ENCODE peak calls at places on chromosome 2, in four cellular contexts. One of them, this sample, is unnamed.

GRCh38 chr2:24827321-24828261 is 34.4 kb downstream of the CENPO start:
- DNase-seq in K562: peak; percentile 80
- DNase-seq in GM12891: peak; percentile 87
- DNase-seq in H1: peak; percentile 81
- DNase-seq in this sample: peak; percentile 87

GRCh38 chr2:42064417-42064942 is 16.7 kb downstream of the PKDCC start:
- DNase-seq in K562: no peak
- DNase-seq in GM12891: no peak
- DNase-seq in H1: no peak
- DNase-seq in this sample: no peak

GRCh38 chr2:37713258-37713700 is 41.8 kb upstream of the CDC42EP3 start:
- DNase-seq in K562: no peak
- DNase-seq in GM12891: no peak
- DNase-seq in H1: no peak
- DNase-seq in this sample: no peak

GRCh38 chr2:30300456-30301221 is 69.3 kb downstream of the LBH start:
- DNase-seq in K562: no peak
- DNase-seq in GM12891: no peak
- DNase-seq in H1: no peak
- DNase-seq in this sample: no peak

GRCh38 chr2:195590199-195590865 is 66.7 kb upstream of the SLC39A10 start:
- DNase-seq in K562: no peak
- DNase-seq in GM12891: no peak
- DNase-seq in H1: no peak
- DNase-seq in this sample: no peak

GRCh38 chr2:240480834-240481623 is 45.6 kb downstream of the GPC1 start:
- DNase-seq in K562: no peak
- DNase-seq in GM12891: no peak
- DNase-seq in H1: no peak
- DNase-seq in this sample: no peak

GRCh38 chr2:231057590-231057989 is 923 bp downstream of the PSMD1 start:
- DNase-seq in K562: no peak
- DNase-seq in GM12891: no peak
- DNase-seq in H1: no peak
- DNase-seq in this sample: no peak

GRCh38 chr2:239856620-239857285 is 168.4 kb downstream of the NDUFA10 start:
- DNase-seq in K562: no peak
- DNase-seq in GM12891: no peak
- DNase-seq in H1: no peak
- DNase-seq in this sample: no peak

GRCh38 chr2:64500549-64500948 is 23.6 kb upstream of the AFTPH start:
- DNase-seq in K562: no peak
- DNase-seq in GM12891: no peak
- DNase-seq in H1: peak; percentile 23
- DNase-seq in this sample: no peak

GRCh38 chr2:101983928-101984327 is 7.8 kb upstream of the IL1R2 start:
- DNase-seq in K562: no peak
- DNase-seq in GM12891: no peak
- DNase-seq in H1: no peak
- DNase-seq in this sample: no peak

GRCh38 chr2:45241061-45241561 is 231.9 kb upstream of the SIX2 start:
- DNase-seq in K562: no peak
- DNase-seq in GM12891: no peak
- DNase-seq in H1: no peak
- DNase-seq in this sample: no peak

GRCh38 chr2:156466739-156467405 is 30.7 kb downstream of the GPD2 start:
- DNase-seq in K562: no peak
- DNase-seq in GM12891: no peak
- DNase-seq in H1: no peak
- DNase-seq in this sample: no peak

DNA sequence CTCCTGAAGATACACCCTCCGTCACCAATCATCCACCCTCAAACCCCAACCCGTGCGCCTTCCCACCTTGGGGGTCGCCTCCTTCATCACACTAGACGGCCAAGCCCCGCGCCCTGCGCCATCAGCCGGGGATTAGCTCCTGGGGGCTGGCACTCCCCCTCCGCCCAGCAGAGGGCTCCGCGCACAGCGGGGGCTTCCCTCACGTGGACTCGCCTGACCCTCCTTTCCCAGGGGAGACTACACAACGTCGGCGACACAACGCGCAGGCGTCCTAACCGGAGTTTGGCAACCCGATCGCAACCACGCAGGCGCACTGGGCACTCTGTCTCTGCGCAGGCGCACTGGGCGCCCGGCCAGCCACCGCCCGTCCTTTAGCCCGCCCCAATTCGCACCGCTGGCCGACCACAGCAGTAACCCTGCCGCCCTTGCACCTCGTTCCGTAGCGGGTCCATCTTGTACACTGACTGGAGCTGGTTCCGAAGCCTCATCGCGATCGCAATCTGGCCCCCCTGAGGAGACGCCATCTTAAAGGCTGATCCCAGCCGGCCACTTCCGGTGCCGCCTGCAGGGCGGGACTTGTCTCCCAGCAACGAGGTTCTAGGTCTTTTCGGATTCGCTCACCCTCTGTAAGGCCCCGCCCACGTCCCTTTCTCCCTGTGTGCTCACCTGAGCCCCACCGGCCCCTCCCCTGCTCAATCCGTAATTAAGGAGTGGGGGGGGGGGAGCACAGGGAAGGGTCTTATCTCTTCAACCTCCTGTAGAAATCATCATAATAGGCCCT is at the start of gene PCGF1:
- DNase-seq in K562: peak; percentile 95
- DNase-seq in GM12891: peak; percentile 94
- DNase-seq in H1: peak; percentile 98
- DNase-seq in this sample: peak; percentile 93
- TF ChIP-seq POLR2A in K562: peak; percentile 86
- TF ChIP-seq POLR2A in GM12891: peak; percentile 91
- TF ChIP-seq POLR2A in H1: peak; percentile 84
- TF ChIP-seq POLR2A in this sample: peak; percentile 87

GRCh38 chr2:83900859-83901258 is 558.2 kb downstream of the SUCLG1 start:
- DNase-seq in K562: no peak
- DNase-seq in GM12891: no peak
- DNase-seq in H1: no peak
- DNase-seq in this sample: no peak

GRCh38 chr2:83899271-83899670 is 559.8 kb downstream of the SUCLG1 start:
- DNase-seq in K562: no peak
- DNase-seq in GM12891: no peak
- DNase-seq in H1: no peak
- DNase-seq in this sample: no peak

DNA sequence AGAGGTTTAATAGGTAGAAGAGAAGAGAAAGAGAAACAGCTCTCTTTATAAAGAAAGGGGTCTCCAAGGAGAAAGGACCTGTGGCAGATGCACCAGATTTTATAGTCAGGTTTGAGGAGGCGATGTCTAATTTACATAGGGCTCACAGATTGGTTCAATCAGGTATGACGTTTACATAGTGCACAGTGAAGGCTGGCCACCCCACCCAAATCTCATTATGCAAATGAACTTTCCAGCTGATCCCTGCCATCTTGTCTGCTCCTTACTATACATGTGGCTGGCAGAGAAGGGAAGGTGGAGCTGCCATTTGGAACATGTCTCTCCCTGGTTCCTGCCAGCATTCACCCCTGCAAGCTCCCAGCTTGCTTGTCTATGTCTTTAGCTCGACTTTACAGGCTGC is 557.8 kb downstream of the SUCLG1 start:
- DNase-seq in K562: no peak
- DNase-seq in GM12891: no peak
- DNase-seq in H1: no peak
- DNase-seq in this sample: no peak
- TF ChIP-seq TAF1 in K562: no peak
- TF ChIP-seq TAF1 in GM12891: no peak
- TF ChIP-seq TAF1 in H1: no peak
- TF ChIP-seq TAF1 in this sample: no peak

DNA sequence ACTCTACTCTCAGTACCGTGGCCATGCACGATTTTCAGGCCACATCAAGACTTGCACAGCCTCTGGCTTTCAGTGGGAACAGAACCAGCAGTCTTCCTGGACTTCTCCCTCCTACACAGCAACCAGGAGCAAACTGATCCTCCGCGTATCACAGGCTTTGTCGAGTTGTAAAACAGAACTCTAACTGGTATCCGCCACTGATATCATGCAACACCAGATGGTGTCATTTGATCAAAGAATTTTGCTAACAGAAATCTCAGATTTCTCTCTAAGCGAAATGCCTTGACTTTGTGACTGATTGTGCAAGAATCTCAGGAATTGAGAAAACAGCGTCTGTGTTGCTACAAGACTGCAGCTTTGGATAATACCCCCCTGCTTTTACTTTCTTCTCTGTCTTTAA is 85.7 kb downstream of the COPS8 start:
- DNase-seq in K562: no peak
- DNase-seq in GM12891: no peak
- DNase-seq in H1: no peak
- DNase-seq in this sample: no peak
- TF ChIP-seq POLR2AphosphoS5 in K562: no peak
- TF ChIP-seq POLR2AphosphoS5 in GM12891: no peak
- TF ChIP-seq POLR2AphosphoS5 in H1: no peak
- TF ChIP-seq POLR2AphosphoS5 in this sample: no peak

DNA sequence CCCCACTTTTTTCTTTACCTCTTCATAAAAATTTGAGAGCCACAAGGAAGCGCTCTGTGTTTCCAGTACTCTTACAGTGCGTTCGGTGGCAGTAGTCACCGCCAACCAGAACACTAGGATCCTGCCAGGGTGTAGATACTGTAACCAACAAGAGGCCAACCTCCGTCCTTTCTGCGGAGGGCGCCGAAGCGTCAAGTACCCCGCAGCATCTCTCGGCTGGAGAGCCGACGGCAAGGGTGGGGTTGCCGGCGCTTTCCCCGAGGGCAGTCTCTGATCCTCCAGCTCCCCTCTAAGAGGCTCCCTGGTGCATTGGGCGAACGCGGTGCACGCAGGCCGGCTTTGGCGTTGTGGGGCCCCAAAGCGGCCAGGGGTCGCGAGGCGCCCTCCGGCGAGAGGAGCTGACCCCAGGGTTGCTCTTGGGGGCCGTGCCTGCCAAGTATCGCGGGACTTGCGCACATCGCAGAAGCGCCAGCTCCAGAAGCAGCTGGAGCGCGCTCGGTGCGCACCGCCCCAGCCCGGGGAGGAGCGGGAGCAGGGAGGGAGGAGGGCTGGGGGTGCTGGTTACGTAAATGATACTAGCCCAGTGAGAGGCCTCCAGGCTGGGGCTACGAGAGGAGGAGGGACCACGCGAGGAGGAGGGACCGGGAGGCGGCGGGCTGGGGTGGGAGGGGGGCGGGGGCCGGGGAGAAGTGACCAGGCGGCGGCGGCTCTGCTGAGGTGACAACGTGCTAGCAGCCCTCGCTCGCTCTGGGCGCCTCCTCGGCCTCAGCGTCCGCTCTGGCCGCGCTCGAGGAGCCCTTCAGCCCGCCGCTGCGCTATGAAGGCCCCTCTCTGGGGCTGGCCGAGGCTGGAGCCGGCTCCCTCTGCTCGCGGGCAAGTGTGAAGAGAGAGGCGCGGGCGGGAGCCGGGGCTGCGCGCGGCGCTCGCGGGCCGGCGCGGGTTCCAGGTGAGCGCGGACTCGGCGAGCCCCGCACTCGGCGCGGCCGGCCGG is at the start of gene GALNT13:
- DNase-seq in K562: no peak
- DNase-seq in GM12891: no peak
- DNase-seq in H1: peak; percentile 89
- DNase-seq in this sample: no peak
- TF ChIP-seq POLR2A in K562: no peak
- TF ChIP-seq POLR2A in GM12891: no peak
- TF ChIP-seq POLR2A in H1: peak; percentile 63
- TF ChIP-seq POLR2A in this sample: no peak

GRCh38 chr2:31476511-31477171 is 62.1 kb upstream of the XDH start:
- DNase-seq in K562: no peak
- DNase-seq in GM12891: no peak
- DNase-seq in H1: no peak
- DNase-seq in this sample: no peak

GRCh38 chr2:31475692-31476091 is 61.1 kb upstream of the XDH start:
- DNase-seq in K562: no peak
- DNase-seq in GM12891: no peak
- DNase-seq in H1: no peak
- DNase-seq in this sample: no peak
- TF ChIP-seq TAF1 in K562: no peak
- TF ChIP-seq TAF1 in GM12891: no peak
- TF ChIP-seq TAF1 in H1: no peak
- TF ChIP-seq TAF1 in this sample: no peak

DNA sequence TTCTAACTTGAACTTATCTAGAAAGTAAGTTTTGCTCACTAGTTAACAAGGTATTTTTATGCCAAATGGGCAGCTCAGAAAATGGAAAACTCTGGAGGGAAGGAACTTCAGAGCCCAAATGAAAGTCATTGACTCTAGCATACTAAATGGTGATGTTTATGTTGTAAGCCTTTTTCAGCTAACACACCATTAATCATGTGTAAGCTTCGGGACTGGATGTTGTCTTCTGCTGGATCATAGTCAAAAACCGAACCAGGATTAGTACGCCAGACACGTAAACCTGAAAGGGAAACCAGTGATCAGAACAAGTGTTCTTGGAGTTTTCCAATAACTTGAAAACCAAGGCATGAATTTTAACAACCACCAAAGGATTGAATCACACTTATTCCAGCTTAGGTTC is 81.8 kb downstream of the RIF1 start:
- DNase-seq in K562: no peak
- DNase-seq in GM12891: no peak
- DNase-seq in H1: no peak
- DNase-seq in this sample: no peak
- TF ChIP-seq POLR2AphosphoS5 in K562: no peak
- TF ChIP-seq POLR2AphosphoS5 in GM12891: no peak
- TF ChIP-seq POLR2AphosphoS5 in H1: no peak
- TF ChIP-seq POLR2AphosphoS5 in this sample: no peak

DNA sequence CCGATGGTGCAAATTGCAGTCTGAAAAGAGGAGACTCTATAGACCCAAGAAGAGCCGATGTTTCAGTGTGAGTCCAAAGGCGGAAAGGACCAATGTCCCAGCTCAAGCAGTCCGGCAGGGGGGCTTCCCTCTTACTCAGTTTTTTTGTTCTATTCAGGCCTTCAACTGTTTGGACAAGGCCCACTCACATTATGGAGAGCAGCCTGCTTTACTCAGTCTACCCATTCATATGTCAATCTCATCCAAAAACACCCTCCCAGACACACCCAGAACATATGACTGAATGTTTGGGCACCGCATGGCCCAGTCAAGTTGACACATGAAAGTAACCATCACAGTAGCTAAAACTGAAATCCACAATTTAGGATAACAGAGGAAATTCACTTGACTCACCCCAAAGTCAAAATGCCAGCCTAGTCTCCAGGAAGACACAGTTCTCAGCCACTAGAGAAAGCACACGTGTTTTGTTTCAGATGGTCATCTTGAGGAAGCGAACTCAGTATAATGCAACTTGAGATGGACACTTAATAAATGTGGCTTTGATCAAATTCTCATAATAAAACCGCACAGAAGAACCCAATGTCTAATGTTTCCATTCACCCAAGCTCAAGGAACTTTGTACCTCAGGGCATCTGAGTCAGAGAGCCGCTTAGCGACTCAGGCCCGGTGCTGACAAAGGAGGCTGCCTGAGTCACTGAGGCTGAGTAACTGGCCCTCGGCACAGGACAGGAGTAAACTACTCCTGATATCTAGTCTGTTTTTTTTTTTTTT is 2.4 kb downstream of the FHL2 start:
- DNase-seq in K562: peak; percentile 34
- DNase-seq in GM12891: no peak
- DNase-seq in H1: no peak
- DNase-seq in this sample: no peak
- TF ChIP-seq POLR2A in K562: no peak
- TF ChIP-seq POLR2A in GM12891: no peak
- TF ChIP-seq POLR2A in H1: no peak
- TF ChIP-seq POLR2A in this sample: no peak

GRCh38 chr2:32864761-32865160 is 82.0 kb upstream of the LTBP1 start:
- DNase-seq in K562: no peak
- DNase-seq in GM12891: no peak
- DNase-seq in H1: no peak
- DNase-seq in this sample: no peak
- TF ChIP-seq TAF1 in K562: no peak
- TF ChIP-seq TAF1 in GM12891: no peak
- TF ChIP-seq TAF1 in H1: no peak
- TF ChIP-seq TAF1 in this sample: no peak